ENCODE peak calls at places on chromosomes 16 and 17, in four cellular contexts. One of them, this sample, is unnamed.

GRCh38 chr17:51275381-51275780 is 15.0 kb downstream of the UTP18 start:
- DNase-seq in gastrocnemius medialis: no peak
- DNase-seq in astrocyte: peak; percentile 87
- DNase-seq in adrenal gland: no peak
- DNase-seq in this sample: no peak

GRCh38 chr17:2059125-2059836 is 4.4 kb downstream of the HIC1 start:
- DNase-seq in adrenal gland: no peak
- DNase-seq in astrocyte: no peak
- DNase-seq in gastrocnemius medialis: no peak
- DNase-seq in this sample: no peak

GRCh38 chr17:81527591-81528383 is at the start of gene FSCN2:
- DNase-seq in gastrocnemius medialis: no peak
- DNase-seq in adrenal gland: no peak
- DNase-seq in astrocyte: no peak
- DNase-seq in this sample: no peak

GRCh38 chr17:4583206-4583605 is 1.1 kb upstream of the SMTNL2 start:
- DNase-seq in adrenal gland: no peak
- DNase-seq in astrocyte: no peak
- DNase-seq in gastrocnemius medialis: no peak
- DNase-seq in this sample: no peak

GRCh38 chr17:44269795-44270320 is 1.9 kb upstream of the SLC4A1 start:
- DNase-seq in gastrocnemius medialis: peak; percentile 28
- DNase-seq in astrocyte: no peak
- DNase-seq in adrenal gland: no peak
- DNase-seq in this sample: no peak

GRCh38 chr16:49575352-49576172 is 202.0 kb downstream of the C16orf78 start:
- DNase-seq in astrocyte: no peak
- DNase-seq in gastrocnemius medialis: peak; percentile 40
- DNase-seq in adrenal gland: peak; percentile 44
- DNase-seq in this sample: peak; percentile 46

GRCh38 chr16:81035975-81036750 is 521 bp downstream of the ATMIN start:
- DNase-seq in adrenal gland: peak; percentile 23
- DNase-seq in gastrocnemius medialis: no peak
- DNase-seq in astrocyte: no peak
- DNase-seq in this sample: peak; percentile 21

GRCh38 chr16:35011-35775 is 18.2 kb downstream of the POLR3K start:
- DNase-seq in gastrocnemius medialis: no peak
- DNase-seq in adrenal gland: peak; percentile 21
- DNase-seq in astrocyte: no peak
- DNase-seq in this sample: no peak

GRCh38 chr16:11165894-11166665 is 89.9 kb downstream of the SOCS1 start:
- DNase-seq in adrenal gland: no peak
- DNase-seq in gastrocnemius medialis: no peak
- DNase-seq in astrocyte: no peak
- DNase-seq in this sample: no peak

GRCh38 chr16:49704586-49705155 is 151.2 kb downstream of the ZNF423 start:
- DNase-seq in astrocyte: no peak
- DNase-seq in gastrocnemius medialis: no peak
- DNase-seq in adrenal gland: no peak
- DNase-seq in this sample: no peak

GRCh38 chr16:363110-364090 is 6.9 kb downstream of the MRPL28 start:
- DNase-seq in astrocyte: no peak
- DNase-seq in adrenal gland: no peak
- DNase-seq in gastrocnemius medialis: no peak
- DNase-seq in this sample: no peak

GRCh38 chr17:57739402-57740224 is 5.5 kb downstream of the CCDC182 start:
- DNase-seq in gastrocnemius medialis: no peak
- DNase-seq in adrenal gland: no peak
- DNase-seq in astrocyte: no peak
- DNase-seq in this sample: peak; percentile 59

GRCh38 chr17:61168506-61168905 is 231.1 kb upstream of the TBX2 start:
- DNase-seq in adrenal gland: no peak
- DNase-seq in astrocyte: peak; percentile 54
- DNase-seq in gastrocnemius medialis: no peak
- DNase-seq in this sample: peak; percentile 15

GRCh38 chr17:2212328-2212981 is 91.1 kb downstream of the SMG6 start:
- DNase-seq in adrenal gland: peak; percentile 53
- DNase-seq in gastrocnemius medialis: peak; percentile 79
- DNase-seq in astrocyte: peak; percentile 98
- DNase-seq in this sample: no peak

GRCh38 chr16:54437361-54437760 is 150.8 kb upstream of the IRX3 start:
- DNase-seq in astrocyte: no peak
- DNase-seq in gastrocnemius medialis: no peak
- DNase-seq in adrenal gland: no peak
- DNase-seq in this sample: no peak

GRCh38 chr16:1712791-1713261 is 6.8 kb downstream of the MAPK8IP3 start:
- DNase-seq in adrenal gland: peak; percentile 50
- DNase-seq in gastrocnemius medialis: no peak
- DNase-seq in astrocyte: peak; percentile 52
- DNase-seq in this sample: no peak

GRCh38 chr17:45951941-45952340 is 47.1 kb upstream of the STH start:
- DNase-seq in astrocyte: no peak
- DNase-seq in gastrocnemius medialis: no peak
- DNase-seq in adrenal gland: no peak
- DNase-seq in this sample: no peak

GRCh38 chr16:22092143-22092933 is at the start of gene VWA3A:
- DNase-seq in astrocyte: peak; percentile 44
- DNase-seq in adrenal gland: no peak
- DNase-seq in gastrocnemius medialis: no peak
- DNase-seq in this sample: no peak

GRCh38 chr16:81707411-81708321 is 71.4 kb upstream of the PLCG2 start:
- DNase-seq in astrocyte: peak; percentile 51
- DNase-seq in gastrocnemius medialis: no peak
- DNase-seq in adrenal gland: peak; percentile 49
- DNase-seq in this sample: peak; percentile 97

GRCh38 chr17:21228111-21228510 is 14.2 kb upstream of the TMEM11 start:
- DNase-seq in astrocyte: no peak
- DNase-seq in adrenal gland: no peak
- DNase-seq in gastrocnemius medialis: no peak
- DNase-seq in this sample: no peak

GRCh38 chr16:87008664-87009063 is 308.5 kb downstream of the C16orf95 start:
- DNase-seq in astrocyte: no peak
- DNase-seq in gastrocnemius medialis: no peak
- DNase-seq in adrenal gland: peak; percentile 10
- DNase-seq in this sample: no peak

GRCh38 chr16:87003414-87003755 is 313.8 kb downstream of the C16orf95 start:
- DNase-seq in astrocyte: no peak
- DNase-seq in gastrocnemius medialis: no peak
- DNase-seq in adrenal gland: no peak
- DNase-seq in this sample: no peak

GRCh38 chr16:87006021-87006420 is 311.2 kb downstream of the C16orf95 start:
- DNase-seq in astrocyte: no peak
- DNase-seq in adrenal gland: peak; percentile 6
- DNase-seq in gastrocnemius medialis: no peak
- DNase-seq in this sample: no peak

GRCh38 chr16:87007907-87008306 is 309.3 kb downstream of the C16orf95 start:
- DNase-seq in gastrocnemius medialis: no peak
- DNase-seq in adrenal gland: no peak
- DNase-seq in astrocyte: no peak
- DNase-seq in this sample: no peak

DNA sequence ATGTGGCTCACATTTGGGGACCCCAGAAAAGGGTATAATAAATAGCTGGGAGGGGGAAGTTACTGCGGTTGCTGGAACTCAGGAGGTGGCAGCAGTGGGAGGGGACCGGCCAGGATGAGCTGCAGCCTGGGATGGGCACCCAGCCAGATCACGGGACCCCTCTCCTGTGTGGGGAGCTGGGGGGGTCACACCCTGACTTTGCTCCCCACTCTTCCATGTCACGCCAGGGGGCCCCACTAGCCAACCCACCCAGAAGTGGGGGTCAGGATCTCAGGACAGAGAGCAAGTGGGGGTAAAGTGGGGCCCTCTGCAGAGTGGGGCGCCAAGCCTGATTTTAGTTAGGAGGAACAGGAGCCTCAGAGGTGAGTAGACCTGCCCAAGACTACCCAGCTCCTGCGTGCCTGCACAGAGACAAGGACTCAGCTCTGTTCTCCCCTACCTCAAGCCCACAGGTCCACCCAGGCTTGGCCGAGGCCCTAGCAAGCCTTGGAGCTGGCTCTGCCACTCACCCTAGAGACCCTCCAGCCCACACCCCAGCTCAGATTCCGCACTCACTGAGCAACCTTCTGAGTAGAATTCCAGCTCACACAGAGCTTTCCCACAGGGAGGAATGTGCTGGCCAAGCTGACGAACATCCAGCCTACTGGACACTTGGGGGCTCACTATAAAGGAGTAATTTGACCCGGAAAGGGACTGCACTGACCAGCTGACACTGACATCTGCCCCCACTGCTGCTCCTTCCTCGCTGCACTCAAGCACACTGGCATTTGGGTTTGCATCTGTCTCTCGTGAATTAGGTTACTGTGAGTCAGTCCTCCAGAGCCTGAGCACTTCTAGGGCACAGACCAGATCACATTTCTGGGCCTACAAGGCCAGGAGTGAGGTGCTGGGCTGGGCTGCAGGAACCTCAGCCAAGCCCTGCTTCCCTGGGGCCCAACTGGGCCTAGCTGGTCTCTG is 310.1 kb downstream of the C16orf95 start:
- DNase-seq in astrocyte: no peak
- DNase-seq in gastrocnemius medialis: no peak
- DNase-seq in adrenal gland: peak; percentile 9
- DNase-seq in this sample: no peak
- H3K4me1 ChIP-seq in astrocyte: no peaks in the 10 kb centered on the region
- H3K4me1 ChIP-seq in gastrocnemius medialis: no peaks in the 10 kb centered on the region
- H3K4me1 ChIP-seq in adrenal gland: no peaks in the 10 kb centered on the region
- H3K4me1 ChIP-seq in this sample: no peaks in the 10 kb centered on the region

GRCh38 chr16:66548068-66548467 is 1.9 kb downstream of the TK2 start:
- DNase-seq in gastrocnemius medialis: no peak
- DNase-seq in astrocyte: no peak
- DNase-seq in adrenal gland: no peak
- DNase-seq in this sample: no peak

GRCh38 chr16:66551362-66551761 is 1.0 kb upstream of the CKLF start:
- DNase-seq in gastrocnemius medialis: no peak
- DNase-seq in astrocyte: no peak
- DNase-seq in adrenal gland: peak; percentile 27
- DNase-seq in this sample: peak; percentile 43

GRCh38 chr16:66547101-66547989 is 2.6 kb downstream of the TK2 start:
- DNase-seq in gastrocnemius medialis: no peak
- DNase-seq in adrenal gland: no peak
- DNase-seq in astrocyte: no peak
- DNase-seq in this sample: no peak

GRCh38 chr16:66549284-66550131 is at the start of gene TK2:
- DNase-seq in gastrocnemius medialis: peak; percentile 24
- DNase-seq in adrenal gland: peak; percentile 45
- DNase-seq in astrocyte: peak; percentile 54
- DNase-seq in this sample: no peak

GRCh38 chr16:66548868-66549267 is 1.1 kb downstream of the TK2 start:
- DNase-seq in astrocyte: no peak
- DNase-seq in gastrocnemius medialis: no peak
- DNase-seq in adrenal gland: no peak
- DNase-seq in this sample: no peak
- H3K4me3 ChIP-seq in astrocyte: peak overlapping the region; percentile 68
- H3K4me3 ChIP-seq in gastrocnemius medialis: peak overlapping the region; percentile 97
- H3K4me3 ChIP-seq in adrenal gland: peak overlapping the region; percentile 56
- H3K4me3 ChIP-seq in this sample: peak overlapping the region; percentile 85

GRCh38 chr16:89050868-89051311 is 42.8 kb upstream of the ACSF3 start:
- DNase-seq in gastrocnemius medialis: no peak
- DNase-seq in adrenal gland: no peak
- DNase-seq in astrocyte: no peak
- DNase-seq in this sample: no peak
- H3K27me3 ChIP-seq in gastrocnemius medialis: peaks cover 54% of the 10 kb centered on the region
- H3K27me3 ChIP-seq in adrenal gland: peaks cover 14% of the 10 kb centered on the region
- H3K27me3 ChIP-seq in astrocyte: peaks cover 24% of the 10 kb centered on the region
- H3K27me3 ChIP-seq in this sample: no peaks in the 10 kb centered on the region

DNA sequence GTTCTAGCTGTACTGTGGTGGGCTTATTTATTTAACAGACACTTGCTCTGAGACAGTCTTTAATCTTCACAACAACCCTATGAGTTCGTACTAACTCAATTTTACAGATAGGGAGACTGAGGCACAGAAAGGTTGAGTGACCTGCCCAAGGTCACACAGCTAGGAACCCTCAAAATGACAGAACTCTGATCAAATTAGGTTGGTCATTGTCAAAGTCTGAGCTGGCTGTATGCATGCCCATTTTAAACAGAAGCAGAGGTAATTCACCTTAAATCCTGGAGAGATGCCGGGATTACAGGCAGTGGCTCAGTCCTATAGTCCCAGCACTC is 24.9 kb downstream of the LAT start:
- DNase-seq in gastrocnemius medialis: no peak
- DNase-seq in astrocyte: no peak
- DNase-seq in adrenal gland: no peak
- DNase-seq in this sample: no peak
- H3K4me1 ChIP-seq in gastrocnemius medialis: no peaks in the 10 kb centered on the region
- H3K4me1 ChIP-seq in astrocyte: peaks cover 4% of the 10 kb centered on the region
- H3K4me1 ChIP-seq in adrenal gland: no peaks in the 10 kb centered on the region
- H3K4me1 ChIP-seq in this sample: no peaks in the 10 kb centered on the region

GRCh38 chr16:46852130-46852529 is 21.1 kb upstream of the C16orf87 start:
- DNase-seq in gastrocnemius medialis: no peak
- DNase-seq in adrenal gland: no peak
- DNase-seq in astrocyte: no peak
- DNase-seq in this sample: peak; percentile 69
- H3K4me3 ChIP-seq in gastrocnemius medialis: no peak overlapping the region
- H3K4me3 ChIP-seq in adrenal gland: no peak overlapping the region
- H3K4me3 ChIP-seq in astrocyte: no peak overlapping the region
- H3K4me3 ChIP-seq in this sample: no peak overlapping the region

DNA sequence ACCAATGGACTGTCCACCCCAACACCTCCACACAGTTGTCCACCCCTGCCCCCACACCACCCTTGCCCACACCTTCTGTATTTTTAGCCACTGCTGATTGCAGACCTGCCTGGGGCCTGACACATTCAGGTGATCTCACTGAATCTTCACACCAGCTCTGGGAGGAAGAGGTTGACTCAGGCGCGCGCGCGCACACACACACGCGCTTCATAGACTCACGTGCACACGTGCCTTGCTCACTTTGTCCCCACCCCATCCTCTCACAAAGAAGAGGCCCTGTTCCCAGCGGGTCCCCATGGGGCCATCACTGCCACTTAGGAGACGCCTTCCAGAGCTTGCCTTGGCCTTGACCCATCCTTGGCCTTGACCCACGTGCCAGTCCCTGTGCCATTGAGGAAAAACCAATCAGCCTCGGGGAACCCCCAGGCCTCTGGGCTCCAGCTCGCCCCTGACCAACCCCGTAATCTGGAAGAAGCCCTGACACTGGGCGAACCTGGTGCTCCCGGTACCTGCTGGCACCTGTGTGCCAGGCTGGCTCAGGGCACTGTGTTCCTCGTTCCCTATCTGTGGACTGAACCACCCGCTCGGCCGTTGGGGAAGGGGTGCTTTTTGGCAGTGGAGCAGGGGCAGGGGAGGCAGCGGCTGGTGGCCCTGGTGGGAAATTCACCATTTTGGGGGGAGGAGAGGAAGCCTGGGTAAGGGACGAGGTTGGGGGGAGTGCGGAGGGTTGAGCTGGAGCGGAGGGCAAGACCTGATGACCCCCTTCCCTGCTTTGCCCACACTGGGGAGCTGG is 3.2 kb downstream of the NLGN2 start:
- DNase-seq in astrocyte: no peak
- DNase-seq in adrenal gland: no peak
- DNase-seq in gastrocnemius medialis: no peak
- DNase-seq in this sample: no peak
- H3K27me3 ChIP-seq in astrocyte: no peaks in the 10 kb centered on the region
- H3K27me3 ChIP-seq in adrenal gland: no peaks in the 10 kb centered on the region
- H3K27me3 ChIP-seq in gastrocnemius medialis: no peaks in the 10 kb centered on the region
- H3K27me3 ChIP-seq in this sample: no peaks in the 10 kb centered on the region

GRCh38 chr17:83081561-83082201 is 2.3 kb downstream of the METRNL start:
- DNase-seq in adrenal gland: peak; percentile 52
- DNase-seq in gastrocnemius medialis: peak; percentile 54
- DNase-seq in astrocyte: no peak
- DNase-seq in this sample: peak; percentile 97
- H3K4me1 ChIP-seq in adrenal gland: peaks cover 25% of the 10 kb centered on the region
- H3K4me1 ChIP-seq in gastrocnemius medialis: peaks cover 3% of the 10 kb centered on the region
- H3K4me1 ChIP-seq in astrocyte: peaks cover 40% of the 10 kb centered on the region
- H3K4me1 ChIP-seq in this sample: peaks cover 21% of the 10 kb centered on the region